ENCODE peak calls at places on chromosomes 5 and 9, in four cellular contexts. One of them, this sample, is unnamed.

GRCh38 chr5:73030995-73031394 is 75.2 kb downstream of the FCHO2 start:
- DNase-seq in left lung: no peak
- DNase-seq in NT2/D1: peak; percentile 15
- DNase-seq in ovary: no peak
- DNase-seq in this sample: no peak

GRCh38 chr5:72387985-72388384 is 67.8 kb downstream of the PTCD2 start:
- DNase-seq in NT2/D1: no peak
- DNase-seq in left lung: no peak
- DNase-seq in ovary: no peak
- DNase-seq in this sample: no peak

GRCh38 chr5:151947924-151948323 is 23.3 kb upstream of the GLRA1 start:
- DNase-seq in ovary: no peak
- DNase-seq in left lung: no peak
- DNase-seq in NT2/D1: no peak
- DNase-seq in this sample: no peak

GRCh38 chr5:43711496-43711895 is 108.5 kb downstream of the NNT start:
- DNase-seq in left lung: no peak
- DNase-seq in ovary: no peak
- DNase-seq in NT2/D1: no peak
- DNase-seq in this sample: no peak

GRCh38 chr5:133240425-133241091 is 188.7 kb downstream of the HSPA4 start:
- DNase-seq in NT2/D1: no peak
- DNase-seq in ovary: peak; percentile 12
- DNase-seq in left lung: no peak
- DNase-seq in this sample: no peak

GRCh38 chr9:120931278-120932085 is 4.9 kb upstream of the TRAF1 start:
- DNase-seq in NT2/D1: no peak
- DNase-seq in ovary: peak; percentile 67
- DNase-seq in left lung: no peak
- DNase-seq in this sample: peak; percentile 38

GRCh38 chr5:124456244-124456643 is 290.2 kb downstream of the ZNF608 start:
- DNase-seq in left lung: no peak
- DNase-seq in NT2/D1: no peak
- DNase-seq in ovary: no peak
- DNase-seq in this sample: no peak

GRCh38 chr5:135127604-135128240 is 93.7 kb upstream of the PITX1 start:
- DNase-seq in left lung: no peak
- DNase-seq in NT2/D1: no peak
- DNase-seq in ovary: no peak
- DNase-seq in this sample: no peak

GRCh38 chr9:127567898-127568617 is 44.0 kb upstream of the STXBP1 start:
- DNase-seq in left lung: no peak
- DNase-seq in NT2/D1: no peak
- DNase-seq in ovary: peak; percentile 37
- DNase-seq in this sample: no peak

GRCh38 chr9:111287127-111287526 is 42.9 kb downstream of the OR2K2 start:
- DNase-seq in left lung: no peak
- DNase-seq in ovary: no peak
- DNase-seq in NT2/D1: peak; percentile 36
- DNase-seq in this sample: no peak

GRCh38 chr9:14437336-14438231 is 123.6 kb upstream of the NFIB start:
- DNase-seq in left lung: no peak
- DNase-seq in ovary: no peak
- DNase-seq in NT2/D1: no peak
- DNase-seq in this sample: no peak

GRCh38 chr5:94632024-94632423 is 13.6 kb downstream of the SLF1 start:
- DNase-seq in ovary: no peak
- DNase-seq in NT2/D1: no peak
- DNase-seq in left lung: no peak
- DNase-seq in this sample: no peak

GRCh38 chr9:88985616-88986015 is 5.7 kb upstream of the S1PR3 start:
- DNase-seq in left lung: no peak
- DNase-seq in ovary: no peak
- DNase-seq in NT2/D1: no peak
- DNase-seq in this sample: no peak

GRCh38 chr5:38600334-38601045 is 44.0 kb upstream of the LIFR start:
- DNase-seq in NT2/D1: no peak
- DNase-seq in left lung: no peak
- DNase-seq in ovary: no peak
- DNase-seq in this sample: no peak

GRCh38 chr5:12292610-12293204 is 388.5 kb upstream of the CTNND2 start:
- DNase-seq in left lung: no peak
- DNase-seq in ovary: no peak
- DNase-seq in NT2/D1: peak; percentile 49
- DNase-seq in this sample: no peak

GRCh38 chr9:35791321-35791921 is at the start of gene NPR2:
- DNase-seq in ovary: peak; percentile 58
- DNase-seq in NT2/D1: no peak
- DNase-seq in left lung: no peak
- DNase-seq in this sample: no peak

GRCh38 chr9:123338710-123339665 is 17.0 kb upstream of the CRB2 start:
- DNase-seq in ovary: no peak
- DNase-seq in NT2/D1: no peak
- DNase-seq in left lung: no peak
- DNase-seq in this sample: no peak

GRCh38 chr5:94316916-94317838 is 301.2 kb downstream of the KIAA0825 start:
- DNase-seq in ovary: no peak
- DNase-seq in NT2/D1: no peak
- DNase-seq in left lung: no peak
- DNase-seq in this sample: no peak

GRCh38 chr9:89969156-89969566 is 364.3 kb downstream of the GADD45G start:
- DNase-seq in left lung: no peak
- DNase-seq in NT2/D1: no peak
- DNase-seq in ovary: no peak
- DNase-seq in this sample: no peak

GRCh38 chr5:54695198-54695966 is 177.8 kb downstream of the SNX18 start:
- DNase-seq in ovary: no peak
- DNase-seq in NT2/D1: no peak
- DNase-seq in left lung: no peak
- DNase-seq in this sample: no peak

GRCh38 chr5:71973563-71973962 is 133.7 kb upstream of the MAP1B start:
- DNase-seq in NT2/D1: no peak
- DNase-seq in left lung: no peak
- DNase-seq in ovary: no peak
- DNase-seq in this sample: no peak

GRCh38 chr5:105840800-105841199 is 1829.9 kb downstream of the EFNA5 start:
- DNase-seq in ovary: no peak
- DNase-seq in NT2/D1: no peak
- DNase-seq in left lung: no peak
- DNase-seq in this sample: no peak

GRCh38 chr9:72554221-72554641 is 32.8 kb downstream of the TMC1 start:
- DNase-seq in NT2/D1: no peak
- DNase-seq in left lung: no peak
- DNase-seq in ovary: no peak
- DNase-seq in this sample: no peak

GRCh38 chr9:89984214-89984613 is 379.4 kb downstream of the GADD45G start:
- DNase-seq in left lung: no peak
- DNase-seq in NT2/D1: no peak
- DNase-seq in ovary: no peak
- DNase-seq in this sample: no peak

GRCh38 chr5:94969174-94969573 is 315.7 kb downstream of the MCTP1 start:
- DNase-seq in left lung: no peak
- DNase-seq in NT2/D1: no peak
- DNase-seq in ovary: no peak
- DNase-seq in this sample: no peak

GRCh38 chr9:94783121-94783664 is 56.7 kb downstream of the AOPEP start:
- DNase-seq in ovary: peak; percentile 64
- DNase-seq in left lung: peak; percentile 88
- DNase-seq in NT2/D1: peak; percentile 60
- DNase-seq in this sample: no peak

GRCh38 chr5:37189355-37189754 is 59.8 kb downstream of the CPLANE1 start:
- DNase-seq in ovary: no peak
- DNase-seq in left lung: no peak
- DNase-seq in NT2/D1: no peak
- DNase-seq in this sample: no peak

GRCh38 chr5:43110606-43111170 is 10.0 kb upstream of the ZNF131 start:
- DNase-seq in NT2/D1: no peak
- DNase-seq in left lung: no peak
- DNase-seq in ovary: no peak
- DNase-seq in this sample: no peak

GRCh38 chr5:132064738-132065331 is 4.4 kb downstream of the IL3 start:
- DNase-seq in ovary: peak; percentile 27
- DNase-seq in NT2/D1: peak; percentile 82
- DNase-seq in left lung: peak; percentile 72
- DNase-seq in this sample: peak; percentile 63

GRCh38 chr9:34272146-34272545 is 56.9 kb downstream of the KIF24 start:
- DNase-seq in left lung: no peak
- DNase-seq in ovary: no peak
- DNase-seq in NT2/D1: no peak
- DNase-seq in this sample: no peak

GRCh38 chr9:85420750-85421149 is 321.0 kb downstream of the AGTPBP1 start:
- DNase-seq in NT2/D1: peak; percentile 81
- DNase-seq in left lung: no peak
- DNase-seq in ovary: no peak
- DNase-seq in this sample: no peak

GRCh38 chr5:134521831-134522230 is 3.6 kb upstream of the JADE2 start:
- DNase-seq in NT2/D1: no peak
- DNase-seq in ovary: no peak
- DNase-seq in left lung: no peak
- DNase-seq in this sample: no peak

GRCh38 chr5:111013011-111013410 is 58.5 kb upstream of the TSLP start:
- DNase-seq in left lung: no peak
- DNase-seq in NT2/D1: no peak
- DNase-seq in ovary: no peak
- DNase-seq in this sample: no peak

GRCh38 chr9:34629492-34629809 is 585 bp upstream of the ARID3C start:
- DNase-seq in ovary: no peak
- DNase-seq in left lung: no peak
- DNase-seq in NT2/D1: no peak
- DNase-seq in this sample: no peak

GRCh38 chr5:121725450-121725849 is 126.2 kb upstream of the FTMT start:
- DNase-seq in left lung: no peak
- DNase-seq in NT2/D1: no peak
- DNase-seq in ovary: no peak
- DNase-seq in this sample: no peak
- H3K9me3 ChIP-seq in left lung: no peaks in the 10 kb centered on the region
- H3K9me3 ChIP-seq in NT2/D1: no peaks in the 10 kb centered on the region
- H3K9me3 ChIP-seq in ovary: no peaks in the 10 kb centered on the region
- H3K9me3 ChIP-seq in this sample: no peaks in the 10 kb centered on the region

DNA sequence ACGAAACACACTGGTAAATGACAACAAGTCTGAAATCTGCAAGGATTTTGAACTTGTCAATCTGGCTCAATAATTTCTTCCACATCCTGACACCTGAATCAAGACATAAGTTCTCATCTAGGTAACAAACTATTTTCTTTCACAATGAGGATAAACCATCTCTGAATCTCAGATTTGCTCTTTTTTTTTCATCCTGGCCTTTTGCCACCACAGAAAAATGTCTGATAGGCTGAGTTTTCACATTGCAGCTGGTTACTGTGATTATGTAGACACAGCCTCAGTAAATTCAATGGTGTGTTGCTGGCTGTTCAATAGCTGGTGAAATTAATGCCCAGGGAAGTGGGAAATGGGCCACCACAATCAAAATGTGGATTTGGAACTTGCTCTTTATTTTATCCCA is 2.8 kb upstream of the ADRA1B start:
- DNase-seq in ovary: no peak
- DNase-seq in NT2/D1: no peak
- DNase-seq in left lung: no peak
- DNase-seq in this sample: no peak
- H3K9me3 ChIP-seq in ovary: no peaks in the 10 kb centered on the region
- H3K9me3 ChIP-seq in NT2/D1: peaks cover 12% of the 10 kb centered on the region
- H3K9me3 ChIP-seq in left lung: no peaks in the 10 kb centered on the region
- H3K9me3 ChIP-seq in this sample: no peaks in the 10 kb centered on the region

DNA sequence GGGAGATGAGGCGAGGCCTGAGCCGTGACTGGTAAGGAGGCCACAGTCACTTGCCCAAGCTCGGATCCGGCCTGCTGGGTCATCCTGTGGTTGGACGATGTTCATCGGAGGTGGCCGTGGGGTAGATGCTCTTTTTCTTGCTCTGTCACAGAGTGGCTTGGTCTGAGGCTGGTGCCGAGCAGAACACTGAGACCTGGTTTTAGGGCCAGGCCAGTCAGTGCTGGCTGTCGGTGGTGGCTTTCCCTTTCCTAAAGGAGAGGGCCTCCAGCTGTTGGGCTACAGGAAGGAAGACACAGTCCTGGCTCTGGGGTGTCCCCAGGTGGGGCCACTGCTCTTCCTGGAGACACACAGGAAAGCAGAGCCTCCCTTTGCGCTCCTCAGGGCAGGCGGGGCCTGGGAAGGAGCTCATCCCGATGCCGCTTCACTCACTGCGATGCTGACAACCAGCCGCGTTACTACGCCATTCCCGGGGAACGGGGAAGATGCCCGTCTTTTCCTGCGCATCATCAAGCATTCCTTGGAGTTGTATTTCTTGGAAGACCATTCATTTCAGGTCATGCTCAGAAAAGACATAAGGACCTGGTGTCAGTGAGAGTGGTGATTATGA is 254.8 kb upstream of the IRX4 start:
- DNase-seq in NT2/D1: no peak
- DNase-seq in ovary: no peak
- DNase-seq in left lung: no peak
- DNase-seq in this sample: no peak
- H3K9me3 ChIP-seq in NT2/D1: no peaks in the 10 kb centered on the region
- H3K9me3 ChIP-seq in ovary: no peaks in the 10 kb centered on the region
- H3K9me3 ChIP-seq in left lung: no peaks in the 10 kb centered on the region
- H3K9me3 ChIP-seq in this sample: no peaks in the 10 kb centered on the region

GRCh38 chr5:141398608-141399007 is 861 bp downstream of the PCDHGB5 start:
- DNase-seq in left lung: no peak
- DNase-seq in NT2/D1: no peak
- DNase-seq in ovary: no peak
- DNase-seq in this sample: no peak

GRCh38 chr5:141389153-141390042 is 1.9 kb downstream of the PCDHGB4 start:
- DNase-seq in NT2/D1: no peak
- DNase-seq in ovary: no peak
- DNase-seq in left lung: no peak
- DNase-seq in this sample: no peak

GRCh38 chr5:141388661-141389060 is 1.2 kb downstream of the PCDHGB4 start:
- DNase-seq in left lung: no peak
- DNase-seq in NT2/D1: no peak
- DNase-seq in ovary: no peak
- DNase-seq in this sample: no peak

GRCh38 chr5:141393267-141393666 is 834 bp downstream of the PCDHGA8 start:
- DNase-seq in NT2/D1: no peak
- DNase-seq in ovary: no peak
- DNase-seq in left lung: no peak
- DNase-seq in this sample: no peak

DNA sequence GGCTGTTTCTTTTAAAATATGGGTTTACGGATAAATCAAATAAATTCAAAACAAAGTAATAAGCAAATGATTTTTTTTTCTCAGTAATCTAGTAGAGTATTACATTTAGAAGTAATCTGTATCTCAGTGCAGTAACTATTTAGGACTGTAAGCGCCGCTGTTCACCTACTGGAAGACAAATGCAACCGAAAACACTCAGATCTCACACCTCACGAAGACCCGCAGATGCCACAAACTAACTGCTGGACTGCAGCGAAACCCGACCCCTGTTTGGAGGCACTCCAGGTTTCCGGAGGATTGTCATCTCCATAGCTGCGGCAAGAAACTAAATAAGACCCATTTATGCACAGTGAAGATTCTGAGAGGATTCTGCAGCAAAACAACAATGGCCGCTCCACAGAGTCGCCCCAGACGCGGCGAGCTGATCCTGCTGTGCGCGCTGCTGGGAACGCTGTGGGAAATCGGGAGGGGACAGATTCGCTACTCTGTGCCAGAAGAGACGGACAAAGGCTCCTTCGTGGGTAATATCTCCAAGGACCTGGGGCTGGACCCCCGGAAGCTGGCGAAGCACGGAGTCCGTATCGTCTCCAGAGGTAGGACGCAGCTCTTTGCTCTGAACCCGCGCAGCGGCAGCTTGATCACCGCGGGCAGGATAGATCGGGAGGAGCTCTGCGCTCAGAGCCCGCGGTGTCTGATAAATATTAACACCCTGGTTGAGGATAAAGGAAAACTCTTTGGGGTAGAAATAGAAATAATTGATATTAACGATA is at the start of gene PCDHGA8:
- DNase-seq in ovary: no peak
- DNase-seq in NT2/D1: no peak
- DNase-seq in left lung: no peak
- DNase-seq in this sample: no peak
- H3K9me3 ChIP-seq in ovary: peaks cover 50% of the 10 kb centered on the region
- H3K9me3 ChIP-seq in NT2/D1: peaks cover 14% of the 10 kb centered on the region
- H3K9me3 ChIP-seq in left lung: no peaks in the 10 kb centered on the region
- H3K9me3 ChIP-seq in this sample: peaks cover 8% of the 10 kb centered on the region

This sample was measured in T-helper 17 cell.